ENCODE peak calls at places on chromosomes 7 and 10, in seven cellular contexts. W is chondrocyte, Y is natural killer cell, Z is mucosa of descending colon, M is IMR-90, I is colonic mucosa, Q is stomach. P is an unnamed sample.
A peak's percentile ranks its signal among the peaks of the same experiment; 100 is the strongest.

GRCh38 chr7:154482863-154483262 is 430.7 kb downstream of the DPP6 start:
- DNase-seq in W (no peak), Y (no peak), Z (no peak), M (no peak), I (no peak), Q (no peak), P (no peak)

GRCh38 chr10:80453715-80454525 is at the start of gene TSPAN14:
- DNase-seq in W (no peak), Y (peak; percentile 67), Z (peak; percentile 92), M (peak; percentile 79), I (peak; percentile 82), Q (peak; percentile 86), P (peak; percentile 91)

GRCh38 chr10:72058989-72059842 is 29.1 kb downstream of the SPOCK2 start:
- DNase-seq in W (no peak), Y (no peak), Z (no peak), M (no peak), I (no peak), Q (no peak), P (no peak)

GRCh38 chr7:47601119-47601880 is 19.4 kb upstream of the TNS3 start:
- DNase-seq in W (no peak), Y (no peak), Z (no peak), M (peak; percentile 96), I (no peak), Q (no peak), P (no peak)

GRCh38 chr10:119997429-119997828 is 104.9 kb downstream of the SEC23IP start:
- DNase-seq in W (no peak), Y (no peak), Z (no peak), M (no peak), I (no peak), Q (no peak), P (no peak)

GRCh38 chr7:140316165-140316661 is 82.1 kb downstream of the SLC37A3 start:
- DNase-seq in W (no peak), Y (no peak), Z (peak; percentile 54), M (peak; percentile 73), I (peak; percentile 73), Q (peak; percentile 81), P (no peak)

GRCh38 chr10:1228463-1228975 is 172.3 kb downstream of the WDR37 start:
- DNase-seq in W (peak; percentile 41), Y (no peak), Z (no peak), M (no peak), I (no peak), Q (no peak), P (no peak)

GRCh38 chr10:132428486-132428885 is 31.5 kb downstream of the PWWP2B start:
- DNase-seq in W (no peak), Y (no peak), Z (peak; percentile 27), M (no peak), I (no peak), Q (no peak), P (no peak)

GRCh38 chr10:20355915-20356314 is 539.7 kb downstream of the PLXDC2 start:
- DNase-seq in W (no peak), Y (no peak), Z (no peak), M (no peak), I (no peak), Q (no peak), P (no peak)

GRCh38 chr7:99224263-99224947 is 16.5 kb upstream of the KPNA7 start:
- DNase-seq in W (no peak), Y (no peak), Z (no peak), M (peak; percentile 51), I (peak; percentile 67), Q (peak; percentile 64), P (no peak)

GRCh38 chr10:57017356-57018037 is 656.4 kb upstream of the ZWINT start:
- DNase-seq in W (no peak), Y (no peak), Z (no peak), M (no peak), I (no peak), Q (no peak), P (no peak)

GRCh38 chr7:26397786-26398435 is 106.2 kb downstream of the SNX10 start:
- DNase-seq in W (no peak), Y (no peak), Z (no peak), M (no peak), I (peak; percentile 59), Q (no peak), P (no peak)

GRCh38 chr10:90112681-90113080 is 411.3 kb downstream of the KIF20B start:
- DNase-seq in W (no peak), Y (no peak), Z (no peak), M (peak; percentile 6), I (no peak), Q (no peak), P (no peak)

GRCh38 chr7:43538404-43538771 is 44.5 kb upstream of the STK17A start:
- DNase-seq in W (no peak), Y (no peak), Z (no peak), M (no peak), I (no peak), Q (no peak), P (no peak)

GRCh38 chr7:18829518-18830252 is 287.8 kb downstream of the TWIST1 start:
- DNase-seq in W (no peak), Y (no peak), Z (no peak), M (peak; percentile 68), I (peak; percentile 23), Q (no peak), P (no peak)

DNA sequence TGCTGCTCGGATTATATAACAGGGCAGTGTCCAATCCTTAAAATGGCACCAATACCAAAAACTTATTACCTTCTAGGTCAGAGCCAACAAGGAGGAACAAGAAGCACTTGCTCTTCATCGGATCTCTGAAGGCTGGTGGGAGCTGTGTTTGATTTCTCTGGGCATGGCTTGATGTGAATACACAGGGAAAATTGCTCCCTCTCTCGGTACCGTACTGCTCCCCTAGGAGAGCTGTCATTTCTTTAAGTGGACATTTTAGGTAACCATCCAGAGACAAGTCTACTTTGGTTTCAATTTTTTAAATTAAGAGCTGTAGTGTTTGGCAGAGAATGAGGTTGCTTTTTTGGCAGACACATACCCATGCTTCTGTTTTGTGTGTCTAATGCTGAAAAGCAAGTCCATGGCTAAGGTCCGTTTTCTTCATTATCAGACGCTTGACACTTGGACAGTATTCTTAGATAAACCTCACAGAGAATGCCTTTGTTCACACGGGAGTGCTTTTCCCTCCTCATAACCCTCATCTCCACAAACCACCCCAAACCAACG is 61.2 kb upstream of the TRIL start:
- DNase-seq in W (no peak), Y (no peak), Z (no peak), M (no peak), I (no peak), Q (no peak), P (no peak)
- TF ChIP-seq CTCF in W (no peak), Y (no peak), Z (no peak), M (no peak), I (no peak), Q (no peak), P (no peak)

DNA sequence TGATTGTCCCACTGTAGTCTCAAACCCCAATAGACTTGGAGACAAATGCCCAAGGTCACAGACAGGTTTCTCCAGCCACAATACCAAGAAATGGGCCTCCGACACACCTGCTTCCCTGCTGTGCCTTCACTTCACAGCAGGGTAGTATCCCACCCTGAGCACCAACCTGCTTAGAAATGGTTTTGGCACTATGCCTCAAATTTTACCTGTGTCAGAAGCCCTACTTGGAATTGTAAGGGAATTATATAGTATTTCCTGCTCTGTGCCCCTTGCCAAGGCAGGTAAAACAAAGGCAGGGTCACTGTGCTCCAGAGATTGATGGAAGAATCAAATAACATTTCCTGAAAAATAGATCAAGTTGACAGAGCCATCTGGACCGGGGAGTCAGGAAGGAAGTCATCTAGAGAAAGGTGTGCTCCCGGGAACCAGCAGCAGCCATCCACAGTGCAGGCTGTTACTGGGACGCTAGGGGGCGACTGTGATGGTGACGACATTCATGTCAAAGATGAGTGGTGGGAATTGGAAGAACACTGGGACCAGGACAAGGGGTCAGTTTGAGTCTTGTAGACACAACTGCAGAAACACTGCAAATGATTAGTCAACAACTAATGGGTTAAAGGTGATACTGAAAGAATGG is 117.8 kb upstream of the AKR1E2 start:
- DNase-seq in W (no peak), Y (no peak), Z (no peak), M (no peak), I (no peak), Q (no peak), P (no peak)
- TF ChIP-seq CTCF in W (peak; percentile 57), Y (no peak), Z (no peak), M (no peak), I (no peak), Q (no peak), P (peak; percentile 28)

DNA sequence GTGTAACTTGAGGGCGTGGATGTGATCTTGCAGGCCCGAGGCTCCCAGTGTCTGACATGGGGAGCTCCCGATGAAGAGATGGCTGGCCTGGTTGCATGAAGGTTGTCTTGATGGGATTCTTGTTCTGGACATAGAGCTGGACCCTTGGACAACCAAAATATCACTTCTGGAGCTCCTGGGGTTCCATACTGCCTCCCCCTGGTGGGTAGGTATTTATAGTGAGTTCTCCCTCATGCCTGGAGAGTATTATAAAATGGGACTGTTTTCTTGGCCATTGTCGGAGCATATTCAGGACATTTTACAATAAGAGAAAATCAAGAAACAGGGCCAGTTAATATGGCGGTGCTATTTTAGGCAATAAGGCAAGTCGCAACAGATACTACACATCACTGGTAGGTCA is 32.6 kb upstream of the GIMAP8 start:
- DNase-seq in W (no peak), Y (no peak), Z (no peak), M (no peak), I (peak; percentile 12), Q (no peak), P (no peak)
- TF ChIP-seq CTCF in W (peak; percentile 34), Y (no peak), Z (no peak), M (peak; percentile 9), I (no peak), Q (no peak), P (no peak)

DNA sequence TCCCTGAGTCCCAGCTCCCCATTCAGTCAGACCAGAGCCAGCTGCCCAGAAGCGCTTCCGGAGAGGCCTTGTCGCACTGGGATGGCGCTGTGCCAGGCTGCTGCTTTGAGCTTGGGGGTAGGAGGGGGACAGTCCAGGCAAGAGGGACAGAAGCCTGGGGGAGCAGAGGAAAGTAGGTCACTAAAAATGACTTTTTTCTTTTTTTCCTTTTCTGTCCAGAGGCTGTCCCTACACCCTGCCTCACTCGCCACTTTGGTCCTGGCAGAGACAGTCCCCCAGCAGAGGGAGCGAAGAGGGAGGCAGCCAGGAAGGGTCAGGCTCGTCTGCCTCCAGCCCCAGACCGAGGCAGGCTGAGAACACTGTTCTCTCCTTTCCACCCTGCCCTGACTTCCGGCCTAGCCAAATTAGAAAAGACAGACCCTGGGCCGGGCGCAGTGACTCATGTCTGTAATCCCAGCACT is 15.8 kb upstream of the TRIM8 start:
- DNase-seq in W (peak; percentile 65), Y (no peak), Z (peak; percentile 46), M (no peak), I (no peak), Q (no peak), P (peak; percentile 84)
- TF ChIP-seq CTCF in W (peak; percentile 49), Y (no peak), Z (no peak), M (peak; percentile 18), I (no peak), Q (no peak), P (no peak)

DNA sequence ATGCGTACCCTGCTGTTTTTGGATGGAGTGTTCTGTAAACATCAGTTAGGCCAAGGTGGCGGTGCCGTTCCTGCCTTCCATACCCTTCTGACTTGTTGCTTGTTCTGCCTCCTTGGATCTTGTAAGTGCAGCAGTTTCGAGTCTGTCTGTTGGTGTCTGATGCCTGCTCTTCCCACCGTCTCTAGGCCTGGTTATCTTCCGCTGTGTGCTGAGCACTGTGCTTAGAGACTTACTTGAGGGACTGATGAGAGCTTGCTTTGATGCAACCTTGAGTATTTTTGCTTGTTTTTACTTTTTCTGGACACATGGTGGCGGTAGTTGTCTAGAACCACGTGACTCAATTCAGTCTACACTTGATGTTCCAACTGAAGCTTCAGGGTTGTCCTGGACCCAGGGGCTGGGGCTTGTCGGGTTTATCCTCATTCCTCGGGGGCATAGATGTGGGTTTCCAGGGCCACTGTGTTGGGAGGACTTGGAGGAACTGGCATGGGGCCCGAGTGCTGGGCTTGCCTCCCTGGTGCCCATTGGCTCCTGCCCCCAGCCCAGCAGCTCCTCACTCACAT is 14.4 kb upstream of the SPRN start:
- DNase-seq in W (no peak), Y (peak; percentile 14), Z (peak; percentile 19), M (no peak), I (no peak), Q (no peak), P (no peak)
- TF ChIP-seq CTCF in W (peak; percentile 58), Y (peak; percentile 27), Z (no peak), M (peak; percentile 30), I (peak; percentile 27), Q (no peak), P (no peak)